ENCODE peak calls at places on chromosomes 6 and 20, in four cellular contexts. E is ELR, L is T-helper 17 cell, A is NCI-H2081. W is an unnamed sample.

GRCh38 chr6:154488802-154489437 is 21.6 kb downstream of the CNKSR3 start:
- DNase-seq in E (peak), L (no peak), A (no peak), W (no peak)

GRCh38 chr6:108955329-108955949 is 107.2 kb downstream of the ARMC2 start:
- DNase-seq in E (no peak), L (no peak), A (no peak), W (no peak)

GRCh38 chr6:42988486-42989020 is 4.2 kb downstream of the PPP2R5D start:
- DNase-seq in E (peak), L (no peak), A (no peak), W (no peak)

GRCh38 chr6:43791752-43792422 is 21.9 kb downstream of the VEGFA start:
- DNase-seq in E (no peak), L (no peak), A (no peak), W (no peak)

GRCh38 chr6:14716499-14717146 is 529.2 kb upstream of the JARID2 start:
- DNase-seq in E (no peak), L (no peak), A (no peak), W (no peak)

GRCh38 chr6:111080713-111081112 is 6.6 kb upstream of the SLC16A10 start:
- DNase-seq in E (no peak), L (no peak), A (no peak), W (no peak)

GRCh38 chr6:44052419-44053011 is 74.7 kb downstream of the MRPL14 start:
- DNase-seq in E (peak), L (no peak), A (no peak), W (no peak)

GRCh38 chr20:23128461-23129125 is 42.5 kb upstream of the CD93 start:
- DNase-seq in E (no peak), L (no peak), A (no peak), W (no peak)

GRCh38 chr6:146351018-146351417 is 192.6 kb upstream of the RAB32 start:
- DNase-seq in E (no peak), L (no peak), A (no peak), W (no peak)

GRCh38 chr6:66210964-66211363 is 503.9 kb upstream of the EYS start:
- DNase-seq in E (no peak), L (no peak), A (peak), W (no peak)

GRCh38 chr6:90072961-90073464 is 178.7 kb downstream of the GJA10 start:
- DNase-seq in E (no peak), L (no peak), A (no peak), W (no peak)

GRCh38 chr20:63103402-63104311 is 96.9 kb upstream of the BHLHE23 start:
- DNase-seq in E (peak), L (no peak), A (no peak), W (no peak)

GRCh38 chr20:63980317-63980805 is 571 bp upstream of the PRPF6 start:
- DNase-seq in E (no peak), L (no peak), A (peak), W (no peak)

GRCh38 chr6:136609878-136610706 is 59.9 kb upstream of the MAP7 start:
- DNase-seq in E (peak), L (no peak), A (peak), W (peak)

GRCh38 chr6:47631248-47632196 is 66.9 kb upstream of the ADGRF4 start:
- DNase-seq in E (peak), L (no peak), A (peak), W (peak)

GRCh38 chr6:41680182-41680965 is 42.1 kb downstream of the MDFI start:
- DNase-seq in E (no peak), L (no peak), A (no peak), W (no peak)

GRCh38 chr20:56875052-56875663 is 246.1 kb downstream of the TFAP2C start:
- DNase-seq in E (peak), L (no peak), A (no peak), W (no peak)

W was measured in SHP77 treated with DMSO at 0.1 percent for 48 hours.